ENCODE peak calls at places on chromosomes 16 and 17, in eight cellular contexts. F, L, A, U, G, C, O and N are unnamed samples.

GRCh38 chr16:82834156-82834758 is 207.5 kb downstream of the CDH13 start:
- DNase-seq in U (no peak), A (no peak), L (no peak), C (no peak), F (no peak), G (no peak), O (no peak), N (no peak)

GRCh38 chr16:11475896-11476630 is 110.7 kb downstream of the LITAF start:
- DNase-seq in G (no peak), F (no peak), U (no peak), L (no peak), O (no peak), A (no peak), C (no peak), N (no peak)

GRCh38 chr17:76063880-76064546 is 8.3 kb downstream of the SRP68 start:
- DNase-seq in O (no peak), L (no peak), F (no peak), U (no peak), A (no peak), C (no peak), G (no peak), N (no peak)

GRCh38 chr16:19238386-19238785 is 47.1 kb upstream of the CLEC19A start:
- DNase-seq in U (no peak), G (no peak), C (no peak), L (no peak), F (no peak), O (no peak), A (no peak), N (no peak)

GRCh38 chr17:40362696-40363479 is 1.6 kb downstream of the GJD3 start:
- DNase-seq in G (peak; percentile 89), C (peak; percentile 91), O (peak; percentile 54), L (peak; percentile 92), F (peak; percentile 75), U (peak; percentile 93), A (peak; percentile 82), N (peak; percentile 89)

GRCh38 chr17:51165680-51166197 is 472 bp upstream of the NME2 start:
- DNase-seq in L (peak; percentile 48), C (peak; percentile 51), G (no peak), O (no peak), F (no peak), U (peak; percentile 67), A (no peak), N (peak; percentile 52)

GRCh38 chr16:87324411-87325275 is 7.5 kb upstream of the C16orf95 start:
- DNase-seq in L (peak; percentile 84), A (peak; percentile 62), G (no peak), F (peak; percentile 21), O (no peak), C (peak; percentile 57), U (peak; percentile 96), N (peak; percentile 37)

GRCh38 chr16:84854759-84855158 is 35.0 kb downstream of the CRISPLD2 start:
- DNase-seq in C (no peak), A (no peak), L (no peak), O (no peak), F (no peak), U (no peak), G (no peak), N (no peak)

GRCh38 chr17:49022391-49022941 is 25.3 kb downstream of the IGF2BP1 start:
- DNase-seq in U (no peak), A (no peak), F (peak; percentile 42), C (peak; percentile 54), O (no peak), L (peak; percentile 89), G (no peak), N (no peak)

GRCh38 chr17:79377230-79377790 is 233.5 kb downstream of the RBFOX3 start:
- DNase-seq in C (no peak), U (no peak), F (no peak), G (no peak), L (peak; percentile 56), A (no peak), O (no peak), N (no peak)

DNA sequence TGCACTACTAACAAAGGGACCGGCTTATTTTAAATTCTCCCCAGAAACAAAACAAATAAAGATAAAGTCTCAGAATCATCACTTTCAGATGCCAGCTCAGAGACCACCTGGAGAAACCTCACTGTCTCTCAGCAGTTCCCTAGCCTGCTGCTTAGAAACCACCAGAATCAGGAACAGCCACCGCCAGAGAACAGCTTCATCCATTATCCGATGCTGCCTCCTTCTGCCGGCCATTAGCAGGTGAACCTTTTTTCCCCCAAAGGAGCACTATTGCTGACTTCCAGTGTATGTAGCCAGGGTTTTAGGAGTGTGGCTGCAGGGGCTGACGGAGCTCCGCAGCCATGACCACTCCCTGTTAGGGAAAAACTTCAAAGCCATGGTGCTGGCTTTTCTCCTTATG is 171.2 kb upstream of the DYNLRB2 start:
- DNase-seq in A (no peak), O (no peak), F (peak; percentile 25), L (peak; percentile 84), U (peak; percentile 58), G (peak; percentile 43), C (peak; percentile 74), N (peak; percentile 78)
- H2AFZ ChIP-seq in A (no peak overlapping the region), O (no peak overlapping the region), F (no peak overlapping the region), L (no peak overlapping the region), U (no peak overlapping the region), G (no peak overlapping the region), C (no peak overlapping the region), N (peak overlapping the region; percentile 48)

DNA sequence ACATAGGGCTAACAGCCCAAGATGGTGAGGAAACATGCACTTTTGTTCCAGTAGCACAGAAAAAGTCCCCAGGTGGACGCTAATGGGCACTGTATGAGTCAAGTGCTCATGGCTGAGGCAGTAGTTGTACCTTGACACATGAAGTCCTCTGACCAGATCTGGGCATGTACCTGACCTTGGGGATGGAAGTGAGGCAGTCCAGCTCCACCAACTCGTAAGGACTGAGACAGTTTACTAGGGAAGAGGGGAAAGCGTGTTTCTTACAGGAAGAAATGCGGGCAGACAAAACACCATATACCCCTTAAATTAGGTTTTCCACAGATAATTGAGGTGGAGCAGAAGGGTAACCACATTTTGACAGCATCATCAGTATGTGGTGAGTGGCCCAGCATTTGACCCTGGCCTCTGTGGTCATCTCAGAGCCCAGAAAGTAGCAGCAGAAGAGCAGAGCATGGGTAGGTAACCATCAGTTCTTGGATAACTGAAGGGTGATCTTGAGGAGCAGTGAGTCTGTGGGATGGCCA is 32.4 kb upstream of the METTL9 start:
- DNase-seq in C (no peak), L (no peak), A (no peak), G (no peak), O (no peak), U (no peak), F (no peak), N (no peak)
- TF ChIP-seq EZH2phosphoT487 in C (no peak), L (no peak), A (no peak), G (no peak), O (no peak), U (no peak), F (no peak), N (no peak)

GRCh38 chr17:19022747-19023146 is 18.2 kb upstream of the FAM83G start:
- DNase-seq in O (no peak), F (no peak), G (no peak), L (no peak), U (no peak), C (no peak), A (no peak), N (no peak)
- H3K9me3 ChIP-seq in O (no peaks in the 10 kb centered on the region), F (no peaks in the 10 kb centered on the region), G (no peaks in the 10 kb centered on the region), L (no peaks in the 10 kb centered on the region), U (no peaks in the 10 kb centered on the region), C (no peaks in the 10 kb centered on the region), A (no peaks in the 10 kb centered on the region), N (no peaks in the 10 kb centered on the region)

GRCh38 chr17:2580156-2580555 is 13.3 kb upstream of the PAFAH1B1 start:
- DNase-seq in F (no peak), U (no peak), L (peak; percentile 54), O (no peak), G (no peak), A (no peak), C (no peak), N (no peak)

GRCh38 chr17:2582493-2582892 is 11.0 kb upstream of the PAFAH1B1 start:
- DNase-seq in A (no peak), F (no peak), O (no peak), L (no peak), U (no peak), C (no peak), G (no peak), N (no peak)

GRCh38 chr17:2580641-2581040 is 12.8 kb upstream of the PAFAH1B1 start:
- DNase-seq in O (no peak), A (no peak), F (peak; percentile 16), U (no peak), G (no peak), L (peak; percentile 63), C (no peak), N (peak; percentile 30)
- H2AFZ ChIP-seq in O (no peak overlapping the region), A (no peak overlapping the region), F (peak overlapping the region; percentile 63), U (peak overlapping the region; percentile 16), G (no peak overlapping the region), L (peak overlapping the region; percentile 89), C (no peak overlapping the region), N (peak overlapping the region; percentile 24)

DNA sequence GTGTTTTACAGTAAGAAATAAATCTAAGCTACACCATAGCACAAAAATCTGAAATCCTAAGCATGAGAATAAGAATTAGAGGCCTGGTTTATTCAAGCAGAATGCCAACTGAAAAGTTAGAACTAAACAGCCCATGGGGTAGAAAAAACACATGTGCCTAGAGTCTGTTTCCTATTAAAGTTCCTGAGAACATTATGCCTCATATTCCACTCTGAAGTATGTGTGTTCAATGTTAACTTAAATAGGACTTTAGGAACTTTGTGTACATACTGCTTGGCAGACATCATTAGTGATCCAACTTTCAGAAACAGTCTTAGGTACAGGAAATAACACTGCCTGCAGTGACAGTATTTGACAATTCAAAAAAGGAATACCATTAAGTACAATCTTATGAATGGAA is 18.2 kb downstream of the HEATR6 start:
- DNase-seq in O (no peak), C (no peak), A (no peak), F (no peak), L (no peak), U (no peak), G (no peak), N (no peak)
- TF ChIP-seq EZH2phosphoT487 in O (no peak), C (no peak), A (no peak), F (no peak), L (no peak), U (no peak), G (no peak), N (no peak)

GRCh38 chr17:22273308-22273707 is 581.0 kb downstream of the KCNJ18 start:
- DNase-seq in C (no peak), F (no peak), U (no peak), G (no peak), O (no peak), A (no peak), L (no peak), N (no peak)

GRCh38 chr17:22277595-22277994 is 585.3 kb downstream of the KCNJ18 start:
- DNase-seq in O (no peak), F (no peak), C (no peak), L (no peak), A (no peak), U (no peak), G (no peak), N (no peak)

GRCh38 chr17:22278302-22279275 is 586.3 kb downstream of the KCNJ18 start:
- DNase-seq in A (no peak), O (no peak), F (no peak), L (no peak), U (no peak), C (no peak), G (no peak), N (no peak)
- H3K9me3 ChIP-seq in A (no peaks in the 10 kb centered on the region), O (peaks cover 3% of the 10 kb centered on the region), F (no peaks in the 10 kb centered on the region), L (peaks cover 19% of the 10 kb centered on the region), U (no peaks in the 10 kb centered on the region), C (no peaks in the 10 kb centered on the region), G (no peaks in the 10 kb centered on the region), N (no peaks in the 10 kb centered on the region)